ENCODE peak calls at places on chromosomes 2 and 18, in seven cellular contexts. S is tibial artery, Y is adrenal gland, C is heart left ventricle, L is progenitor cell of endocrine pancreas, V is OCI-LY7, T is WERI-Rb-1. A is an unnamed sample.

GRCh38 chr2:29420999-29421856 is 306.0 kb downstream of the CLIP4 start:
- DNase-seq in S (no peak), V (no peak), T (no peak), Y (no peak), L (no peak), C (no peak), A (no peak)

GRCh38 chr18:79852561-79853302 is 55.0 kb downstream of the KCNG2 start:
- DNase-seq in T (no peak), C (no peak), L (no peak), Y (peak; percentile 41), S (peak; percentile 56), V (no peak), A (no peak)

GRCh38 chr2:224281374-224281773 is 120.5 kb downstream of the FAM124B start:
- DNase-seq in S (no peak), L (no peak), C (no peak), T (no peak), V (no peak), Y (no peak), A (no peak)

GRCh38 chr2:217777906-217778305 is 224.9 kb downstream of the TNS1 start:
- DNase-seq in S (no peak), T (no peak), L (no peak), Y (no peak), V (no peak), C (no peak), A (no peak)

GRCh38 chr18:67001052-67001451 is 397.2 kb upstream of the CDH19 start:
- DNase-seq in L (no peak), Y (no peak), C (no peak), V (no peak), S (no peak), T (no peak), A (no peak)

GRCh38 chr18:35386600-35387366 is 9.6 kb upstream of the ZNF396 start:
- DNase-seq in Y (peak; percentile 77), T (peak; percentile 66), C (peak; percentile 57), L (peak; percentile 30), V (peak; percentile 71), S (peak; percentile 72), A (peak; percentile 66)

GRCh38 chr2:239247401-239248245 is 153.2 kb downstream of the HDAC4 start:
- DNase-seq in L (no peak), T (no peak), V (no peak), S (peak; percentile 41), C (no peak), Y (peak; percentile 51), A (no peak)

GRCh38 chr2:130370490-130370889 is 14.6 kb downstream of the PTPN18 start:
- DNase-seq in C (no peak), Y (no peak), L (no peak), V (peak; percentile 87), T (no peak), S (no peak), A (no peak)

GRCh38 chr2:229492034-229492433 is 220.9 kb upstream of the PID1 start:
- DNase-seq in L (no peak), Y (no peak), T (no peak), C (no peak), S (no peak), V (no peak), A (no peak)

GRCh38 chr2:205411558-205411957 is 270.7 kb upstream of the NRP2 start:
- DNase-seq in C (no peak), L (no peak), T (no peak), Y (no peak), S (no peak), V (no peak), A (no peak)

GRCh38 chr2:240410808-240411207 is 24.7 kb upstream of the GPC1 start:
- DNase-seq in C (no peak), S (peak; percentile 40), V (no peak), Y (no peak), L (no peak), T (no peak), A (no peak)

GRCh38 chr2:123953848-123954247 is 71.2 kb upstream of the CNTNAP5 start:
- DNase-seq in L (no peak), S (no peak), C (no peak), T (no peak), V (no peak), Y (no peak), A (no peak)

GRCh38 chr2:230326453-230327417 is at the start of gene SP140L:
- DNase-seq in T (no peak), Y (peak; percentile 86), L (no peak), S (peak; percentile 81), V (peak; percentile 84), C (peak; percentile 71), A (no peak)

GRCh38 chr2:201139836-201140599 is 24.1 kb downstream of the CFLAR start:
- DNase-seq in Y (no peak), T (no peak), C (no peak), S (no peak), L (no peak), V (no peak), A (no peak)

DNA sequence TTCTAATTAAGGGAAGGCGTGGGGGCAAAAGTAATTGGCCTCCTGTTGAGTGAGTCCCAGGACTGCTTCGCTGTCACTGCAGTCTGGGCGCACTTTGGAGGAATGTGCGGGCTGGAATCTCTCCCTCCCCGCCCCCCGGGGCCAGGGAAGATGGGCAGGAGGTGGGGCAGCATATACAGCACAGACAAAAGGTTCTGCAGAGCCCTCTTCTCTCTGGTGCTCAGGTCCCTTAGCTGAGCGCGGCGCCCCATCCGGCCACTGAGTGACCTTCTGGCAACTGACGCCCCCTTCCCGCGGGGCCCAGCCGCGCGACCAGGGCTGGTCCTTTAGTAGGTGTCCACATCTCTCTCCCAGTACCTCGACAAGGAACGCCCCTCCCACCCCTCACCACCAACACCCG is 685.8 kb downstream of the NRXN1 start:
- DNase-seq in Y (no peak), S (peak; percentile 64), T (no peak), C (no peak), L (no peak), V (no peak), A (peak; percentile 20)
- TF ChIP-seq CTCF in Y (no peak), S (no peak), T (no peak), C (no peak), L (peak; percentile 8), V (no peak), A (no peak)

GRCh38 chr18:62458346-62458745 is 64.5 kb upstream of the ZCCHC2 start:
- DNase-seq in C (no peak), Y (no peak), V (no peak), L (no peak), T (no peak), S (no peak), A (no peak)
- TF ChIP-seq CTCF in C (no peak), Y (no peak), V (peak; percentile 36), L (no peak), T (peak; percentile 36), S (no peak), A (no peak)

DNA sequence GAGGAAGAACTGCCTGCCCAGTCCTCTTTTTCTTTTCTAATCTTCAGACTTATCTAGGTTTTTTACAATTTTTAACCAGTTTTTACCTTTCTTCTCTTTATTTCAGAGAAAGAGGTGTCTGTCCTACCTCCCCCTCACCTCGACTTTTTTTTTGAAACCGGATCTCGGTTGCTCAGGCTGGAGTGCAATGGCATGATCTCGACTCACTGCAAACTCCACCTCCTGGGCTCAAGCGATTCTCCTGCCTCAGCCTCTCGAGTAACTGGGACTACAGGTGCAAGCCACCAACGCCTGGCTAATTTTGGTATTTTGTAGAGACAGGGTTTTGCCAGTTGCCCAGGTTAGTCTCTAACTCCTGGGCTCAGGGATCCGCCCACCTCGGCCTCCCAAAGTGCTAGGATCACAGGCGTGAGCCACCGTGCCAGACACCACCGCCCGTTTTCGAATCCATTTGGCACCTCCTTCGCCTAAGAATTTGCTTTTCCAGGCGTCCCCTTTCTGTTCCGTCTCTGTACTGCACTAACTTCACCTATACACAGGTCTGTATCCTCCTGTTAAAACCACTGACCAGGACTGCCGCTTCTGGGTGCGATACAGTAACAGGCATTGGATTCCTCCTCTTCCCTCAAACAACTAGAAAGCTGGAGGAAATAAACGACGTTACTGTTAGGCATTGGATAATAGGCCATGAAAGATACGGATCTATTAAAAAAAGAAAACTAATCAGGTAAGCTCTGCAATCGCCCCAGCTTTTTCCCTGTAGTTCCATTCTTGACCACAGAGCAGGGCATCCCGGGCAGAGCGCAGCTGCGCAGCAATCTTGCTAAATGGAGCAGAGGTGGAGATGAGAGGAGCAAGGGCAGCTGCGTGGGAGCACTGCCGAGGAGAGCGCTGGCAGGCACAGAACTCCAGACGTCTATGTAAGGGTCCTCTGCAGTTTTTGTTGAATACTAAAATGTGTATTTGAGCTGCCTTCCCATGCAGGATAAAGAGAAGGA is 69.9 kb downstream of the ZC3H6 start:
- DNase-seq in Y (no peak), V (no peak), C (no peak), L (no peak), S (no peak), T (peak; percentile 8), A (no peak)
- TF ChIP-seq CTCF in Y (no peak), V (no peak), C (no peak), L (peak; percentile 17), S (no peak), T (peak; percentile 15), A (no peak)

GRCh38 chr2:197310271-197310939 is at the start of gene ANKRD44:
- DNase-seq in T (peak; percentile 87), C (peak; percentile 92), V (peak; percentile 90), Y (peak; percentile 96), S (peak; percentile 96), L (peak; percentile 67), A (peak; percentile 80)
- TF ChIP-seq CTCF in T (peak; percentile 46), C (peak; percentile 48), V (peak; percentile 31), Y (no peak), S (peak; percentile 47), L (peak; percentile 37), A (no peak)

GRCh38 chr2:54176577-54176976 is 61.2 kb downstream of the ACYP2 start:
- DNase-seq in S (no peak), C (peak; percentile 48), L (no peak), V (peak; percentile 18), T (peak; percentile 78), Y (peak; percentile 73), A (peak; percentile 63)
- TF ChIP-seq CTCF in S (peak; percentile 37), C (peak; percentile 67), L (peak; percentile 42), V (peak; percentile 62), T (peak; percentile 81), Y (no peak), A (no peak)

GRCh38 chr2:74267068-74267467 is 68.7 kb downstream of the MTHFD2 start:
- DNase-seq in Y (no peak), C (no peak), S (no peak), L (no peak), V (peak; percentile 68), T (peak; percentile 65), A (no peak)
- TF ChIP-seq CTCF in Y (no peak), C (peak; percentile 39), S (no peak), L (peak; percentile 55), V (peak; percentile 85), T (peak; percentile 85), A (no peak)

DNA sequence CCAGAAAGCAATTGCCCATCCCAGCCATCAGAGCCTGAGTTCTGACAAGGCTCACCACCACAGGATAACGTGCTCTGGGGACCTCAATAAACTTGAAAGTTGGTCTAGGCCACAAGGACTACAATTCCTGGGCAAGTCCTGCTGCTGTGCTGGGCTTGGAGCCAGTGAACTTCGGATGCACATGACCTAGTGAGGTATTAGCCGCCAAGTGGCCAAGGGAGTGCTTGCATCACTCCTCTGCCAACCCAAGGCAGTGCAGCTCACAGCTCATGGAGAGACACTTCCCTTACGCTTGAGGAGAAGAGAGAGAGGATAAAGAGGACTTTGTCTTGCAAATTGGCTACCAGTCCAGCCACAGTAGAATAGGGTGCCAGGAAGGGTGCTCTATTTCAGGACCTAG is 219.6 kb downstream of the MBD2 start:
- DNase-seq in L (no peak), V (no peak), Y (no peak), T (peak; percentile 16), S (no peak), C (no peak), A (no peak)
- TF ChIP-seq CTCF in L (no peak), V (no peak), Y (no peak), T (peak; percentile 27), S (no peak), C (no peak), A (no peak)

A was measured in endothelial cell.